ENCODE peak calls at places on chromosomes 4 and X, in seven cellular contexts. K, Y, B, J, W, N and M are unnamed samples.
A peak's percentile ranks its signal among the peaks of the same experiment; 100 is the strongest.

GRCh38 chr4:124427095-124427767 is 285.3 kb downstream of the ANKRD50 start:
- DNase-seq in K (no peak), Y (no peak), B (peak; percentile 85), J (no peak), W (no peak), N (peak; percentile 64), M (peak; percentile 48)

GRCh38 chr4:107183155-107183774 is 147.2 kb upstream of the DKK2 start:
- DNase-seq in K (no peak), Y (peak; percentile 50), B (peak; percentile 17), J (peak; percentile 20), W (peak; percentile 85), N (peak; percentile 66), M (peak; percentile 77)

GRCh38 chr4:123997116-123997515 is 600.5 kb downstream of the SPRY1 start:
- DNase-seq in K (no peak), Y (no peak), B (no peak), J (no peak), W (peak; percentile 62), N (no peak), M (no peak)

GRCh38 chr4:71094201-71094600 is 100.8 kb downstream of the DCK start:
- DNase-seq in K (no peak), Y (no peak), B (no peak), J (no peak), W (no peak), N (no peak), M (no peak)

GRCh38 chr4:169384741-169385140 is 114.0 kb upstream of the SH3RF1 start:
- DNase-seq in K (no peak), Y (no peak), B (no peak), J (no peak), W (no peak), N (no peak), M (no peak)

GRCh38 chr4:55509272-55509671 is 37.4 kb downstream of the CLOCK start:
- DNase-seq in K (no peak), Y (no peak), B (no peak), J (no peak), W (peak; percentile 19), N (no peak), M (no peak)

GRCh38 chrX:80237072-80237471 is 183.2 kb upstream of the TENT5D start:
- DNase-seq in K (no peak), Y (no peak), B (no peak), J (no peak), W (no peak), N (no peak), M (no peak)

GRCh38 chrX:107632291-107632690 is 4.0 kb downstream of the PRPS1 start:
- DNase-seq in K (no peak), Y (no peak), B (peak; percentile 8), J (no peak), W (no peak), N (no peak), M (no peak)

GRCh38 chr4:70504733-70505132 is 13.6 kb upstream of the AMTN start:
- DNase-seq in K (no peak), Y (no peak), B (no peak), J (no peak), W (no peak), N (no peak), M (no peak)

GRCh38 chrX:21972721-21973120 is 32.2 kb downstream of the SMS start:
- DNase-seq in K (no peak), Y (no peak), B (no peak), J (no peak), W (peak; percentile 89), N (peak; percentile 57), M (peak; percentile 66)

GRCh38 chr4:55910140-55910539 is 38.6 kb upstream of the CEP135 start:
- DNase-seq in K (no peak), Y (no peak), B (no peak), J (no peak), W (peak; percentile 73), N (peak; percentile 62), M (peak; percentile 31)

GRCh38 chr4:115537387-115537786 is 424.0 kb upstream of the NDST4 start:
- DNase-seq in K (no peak), Y (peak; percentile 1), B (no peak), J (no peak), W (peak; percentile 41), N (peak; percentile 33), M (peak; percentile 0)

GRCh38 chr4:183352546-183352945 is 30.3 kb upstream of the CLDN24 start:
- DNase-seq in K (no peak), Y (no peak), B (no peak), J (no peak), W (no peak), N (no peak), M (no peak)

GRCh38 chr4:56958111-56958517 is 19.3 kb downstream of the NOA1 start:
- DNase-seq in K (no peak), Y (no peak), B (peak; percentile 86), J (peak; percentile 97), W (peak; percentile 99), N (peak; percentile 96), M (peak; percentile 97)

GRCh38 chrX:78092296-78092695 is 11.8 kb upstream of the PGK1 start:
- DNase-seq in K (no peak), Y (peak; percentile 7), B (no peak), J (no peak), W (peak; percentile 72), N (peak; percentile 88), M (peak; percentile 69)

GRCh38 chrX:48761674-48762471 is at the start of gene GLOD5:
- DNase-seq in K (peak; percentile 78), Y (peak; percentile 5), B (no peak), J (no peak), W (peak; percentile 34), N (peak; percentile 62), M (peak; percentile 3)

GRCh38 chrX:134369576-134369975 is 90.4 kb upstream of the HPRT1 start:
- DNase-seq in K (no peak), Y (peak; percentile 47), B (no peak), J (no peak), W (no peak), N (no peak), M (no peak)

GRCh38 chr4:94434505-94434904 is 17.2 kb upstream of the PDLIM5 start:
- DNase-seq in K (no peak), Y (no peak), B (no peak), J (no peak), W (no peak), N (no peak), M (no peak)

GRCh38 chrX:148649145-148649645 is 148.8 kb downstream of the AFF2 start:
- DNase-seq in K (no peak), Y (no peak), B (no peak), J (no peak), W (no peak), N (no peak), M (peak; percentile 31)

GRCh38 chr4:173025131-173025530 is 143.5 kb upstream of the GALNT7 start:
- DNase-seq in K (no peak), Y (peak; percentile 78), B (peak; percentile 72), J (peak; percentile 36), W (peak; percentile 91), N (peak; percentile 70), M (peak; percentile 89)

GRCh38 chr4:151715881-151716280 is 44.9 kb downstream of the GATB start:
- DNase-seq in K (no peak), Y (no peak), B (no peak), J (no peak), W (no peak), N (no peak), M (no peak)

GRCh38 chr4:63459329-63459728 is 949.9 kb downstream of the TECRL start:
- DNase-seq in K (no peak), Y (no peak), B (no peak), J (no peak), W (no peak), N (no peak), M (no peak)

GRCh38 chr4:5979981-5980380 is 38.2 kb downstream of the C4orf50 start:
- DNase-seq in K (no peak), Y (no peak), B (no peak), J (no peak), W (no peak), N (no peak), M (peak; percentile 16)

GRCh38 chrX:16484338-16484737 is 165.6 kb upstream of the S100G start:
- DNase-seq in K (no peak), Y (no peak), B (no peak), J (peak; percentile 37), W (peak; percentile 86), N (peak; percentile 94), M (peak; percentile 69)

GRCh38 chr4:78379991-78380739 is 171.4 kb upstream of the ANXA3 start:
- DNase-seq in K (no peak), Y (no peak), B (no peak), J (no peak), W (peak; percentile 15), N (peak; percentile 52), M (no peak)

GRCh38 chr4:83348074-83348473 is 13.4 kb upstream of the HPSE start:
- DNase-seq in K (no peak), Y (no peak), B (no peak), J (no peak), W (no peak), N (peak; percentile 61), M (no peak)

GRCh38 chrX:115561605-115562491 is 874 bp downstream of the PLS3 start:
- DNase-seq in K (peak; percentile 52), Y (no peak), B (peak; percentile 38), J (no peak), W (peak; percentile 54), N (peak; percentile 16), M (peak; percentile 51)

GRCh38 chr4:74670583-74670982 is 123.7 kb downstream of the BTC start:
- DNase-seq in K (no peak), Y (no peak), B (no peak), J (no peak), W (peak; percentile 38), N (no peak), M (no peak)
- TF ChIP-seq CTCF in K (no peak), Y (no peak), B (no peak), J (no peak), W (no peak), N (no peak), M (no peak)

GRCh38 chrX:34578237-34578636 is 78.8 kb downstream of the TMEM47 start:
- DNase-seq in K (no peak), Y (peak; percentile 0), B (peak; percentile 4), J (peak; percentile 15), W (peak; percentile 71), N (peak; percentile 28), M (peak; percentile 69)
- TF ChIP-seq CTCF in K (peak; percentile 16), Y (peak; percentile 51), B (peak; percentile 41), J (peak; percentile 47), W (peak; percentile 39), N (no peak), M (peak; percentile 27)

DNA sequence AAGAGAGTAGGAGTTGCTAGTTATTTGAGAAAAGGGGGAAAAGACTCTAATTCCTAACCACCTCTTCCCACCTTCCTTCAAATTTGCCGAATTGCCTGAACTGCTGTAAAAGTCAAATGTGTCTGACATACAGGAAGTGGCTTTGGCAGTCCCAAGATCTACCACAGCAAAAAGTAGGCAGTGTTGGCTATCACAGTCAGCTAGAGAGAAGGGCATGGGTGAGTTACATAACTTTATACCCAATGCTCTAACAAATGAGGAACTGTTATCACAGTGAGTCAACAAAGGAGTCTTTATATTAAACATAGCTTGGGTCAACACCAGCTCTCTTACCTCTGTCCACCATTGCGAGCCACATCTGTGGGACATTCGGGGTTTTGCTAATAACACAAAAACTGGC is 2.4 kb upstream of the MBNL3 start:
- DNase-seq in K (no peak), Y (peak; percentile 73), B (no peak), J (no peak), W (no peak), N (peak; percentile 61), M (no peak)
- TF ChIP-seq CTCF in K (peak; percentile 58), Y (peak; percentile 45), B (no peak), J (no peak), W (no peak), N (peak; percentile 13), M (no peak)

DNA sequence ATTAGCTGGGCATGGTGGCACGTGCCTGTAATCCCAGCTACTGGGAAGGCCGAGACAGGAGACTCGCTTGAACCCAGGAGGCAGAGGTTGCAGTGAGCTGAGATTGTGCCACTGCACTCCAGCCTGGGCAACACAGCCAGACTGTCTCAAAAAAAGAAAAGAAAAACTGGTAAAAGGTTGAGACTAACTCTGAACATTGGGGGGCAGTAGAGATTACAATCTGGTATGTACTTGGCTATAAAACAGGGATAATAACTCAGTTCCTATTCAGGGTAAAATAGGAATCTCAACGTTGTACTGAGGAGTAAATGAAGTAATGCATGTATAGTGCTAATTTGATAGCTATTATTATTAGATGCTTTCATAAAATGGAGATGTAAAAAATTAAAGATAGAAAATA is 12.5 kb upstream of the KLF8 start:
- DNase-seq in K (no peak), Y (no peak), B (no peak), J (no peak), W (peak; percentile 1), N (peak; percentile 28), M (no peak)
- TF ChIP-seq CTCF in K (no peak), Y (peak; percentile 39), B (peak; percentile 34), J (peak; percentile 24), W (no peak), N (peak; percentile 13), M (no peak)